ENCODE peak calls at places on chromosomes 1 and 21, in eight cellular contexts. One of them, this sample, is unnamed.

GRCh38 chr1:212683357-212683722 is 16.3 kb downstream of the BATF3 start:
- DNase-seq in epithelial cell of prostate: no peak
- DNase-seq in stimulated activated naive CD8-positive, alpha-beta T cell treated with anti-CD3 and anti-CD28 coated beads, Interleukin-15, Interleukin-2, amounts not matched to agents 100 U/mL and 50 U/mL, for 24 hours: peak; percentile 81
- DNase-seq in EL: no peak
- DNase-seq in aorta: peak; percentile 64
- DNase-seq in C1 segment of cervical spinal cord: peak; percentile 29
- DNase-seq in GM10248: peak; percentile 82
- DNase-seq in NCI-H1694: no peak
- DNase-seq in this sample: no peak

GRCh38 chr1:96722161-96722908 is 751 bp downstream of the PTBP2 start:
- DNase-seq in epithelial cell of prostate: no peak
- DNase-seq in stimulated activated naive CD8-positive, alpha-beta T cell treated with anti-CD3 and anti-CD28 coated beads, Interleukin-15, Interleukin-2, amounts not matched to agents 100 U/mL and 50 U/mL, for 24 hours: peak; percentile 55
- DNase-seq in EL: peak; percentile 62
- DNase-seq in aorta: peak; percentile 74
- DNase-seq in C1 segment of cervical spinal cord: peak; percentile 79
- DNase-seq in GM10248: no peak
- DNase-seq in NCI-H1694: peak; percentile 36
- DNase-seq in this sample: peak; percentile 76

GRCh38 chr1:45804671-45804973 is 1.2 kb downstream of the MAST2 start:
- DNase-seq in epithelial cell of prostate: no peak
- DNase-seq in stimulated activated naive CD8-positive, alpha-beta T cell treated with anti-CD3 and anti-CD28 coated beads, Interleukin-15, Interleukin-2, amounts not matched to agents 100 U/mL and 50 U/mL, for 24 hours: no peak
- DNase-seq in EL: no peak
- DNase-seq in aorta: no peak
- DNase-seq in C1 segment of cervical spinal cord: no peak
- DNase-seq in GM10248: no peak
- DNase-seq in NCI-H1694: no peak
- DNase-seq in this sample: no peak

GRCh38 chr1:17516303-17517214 is 22.9 kb upstream of the ARHGEF10L start:
- DNase-seq in epithelial cell of prostate: no peak
- DNase-seq in stimulated activated naive CD8-positive, alpha-beta T cell treated with anti-CD3 and anti-CD28 coated beads, Interleukin-15, Interleukin-2, amounts not matched to agents 100 U/mL and 50 U/mL, for 24 hours: no peak
- DNase-seq in EL: no peak
- DNase-seq in aorta: no peak
- DNase-seq in C1 segment of cervical spinal cord: no peak
- DNase-seq in GM10248: no peak
- DNase-seq in NCI-H1694: no peak
- DNase-seq in this sample: no peak

GRCh38 chr21:44263221-44263671 is 1.5 kb upstream of the DNMT3L start:
- DNase-seq in epithelial cell of prostate: no peak
- DNase-seq in stimulated activated naive CD8-positive, alpha-beta T cell treated with anti-CD3 and anti-CD28 coated beads, Interleukin-15, Interleukin-2, amounts not matched to agents 100 U/mL and 50 U/mL, for 24 hours: no peak
- DNase-seq in EL: no peak
- DNase-seq in aorta: no peak
- DNase-seq in C1 segment of cervical spinal cord: no peak
- DNase-seq in GM10248: no peak
- DNase-seq in NCI-H1694: no peak
- DNase-seq in this sample: no peak

GRCh38 chr1:230299148-230300006 is 126.8 kb downstream of the PGBD5 start:
- DNase-seq in epithelial cell of prostate: no peak
- DNase-seq in stimulated activated naive CD8-positive, alpha-beta T cell treated with anti-CD3 and anti-CD28 coated beads, Interleukin-15, Interleukin-2, amounts not matched to agents 100 U/mL and 50 U/mL, for 24 hours: no peak
- DNase-seq in EL: no peak
- DNase-seq in aorta: no peak
- DNase-seq in C1 segment of cervical spinal cord: no peak
- DNase-seq in GM10248: no peak
- DNase-seq in NCI-H1694: no peak
- DNase-seq in this sample: no peak

GRCh38 chr1:205064741-205065316 is 19.4 kb downstream of the TMEM81 start:
- DNase-seq in epithelial cell of prostate: no peak
- DNase-seq in stimulated activated naive CD8-positive, alpha-beta T cell treated with anti-CD3 and anti-CD28 coated beads, Interleukin-15, Interleukin-2, amounts not matched to agents 100 U/mL and 50 U/mL, for 24 hours: no peak
- DNase-seq in EL: no peak
- DNase-seq in aorta: no peak
- DNase-seq in C1 segment of cervical spinal cord: no peak
- DNase-seq in GM10248: no peak
- DNase-seq in NCI-H1694: no peak
- DNase-seq in this sample: no peak

GRCh38 chr1:245153645-245154428 is 948 bp upstream of the KIF26B start:
- DNase-seq in epithelial cell of prostate: no peak
- DNase-seq in stimulated activated naive CD8-positive, alpha-beta T cell treated with anti-CD3 and anti-CD28 coated beads, Interleukin-15, Interleukin-2, amounts not matched to agents 100 U/mL and 50 U/mL, for 24 hours: peak; percentile 18
- DNase-seq in EL: peak; percentile 23
- DNase-seq in aorta: no peak
- DNase-seq in C1 segment of cervical spinal cord: no peak
- DNase-seq in GM10248: peak; percentile 37
- DNase-seq in NCI-H1694: peak; percentile 16
- DNase-seq in this sample: peak; percentile 23

GRCh38 chr1:113101588-113101987 is 28.6 kb downstream of the LRIG2 start:
- DNase-seq in epithelial cell of prostate: no peak
- DNase-seq in stimulated activated naive CD8-positive, alpha-beta T cell treated with anti-CD3 and anti-CD28 coated beads, Interleukin-15, Interleukin-2, amounts not matched to agents 100 U/mL and 50 U/mL, for 24 hours: no peak
- DNase-seq in EL: peak; percentile 15
- DNase-seq in aorta: no peak
- DNase-seq in C1 segment of cervical spinal cord: no peak
- DNase-seq in GM10248: no peak
- DNase-seq in NCI-H1694: no peak
- DNase-seq in this sample: no peak

GRCh38 chr1:178490967-178491366 is 5.8 kb downstream of the CLEC20A start:
- DNase-seq in epithelial cell of prostate: no peak
- DNase-seq in stimulated activated naive CD8-positive, alpha-beta T cell treated with anti-CD3 and anti-CD28 coated beads, Interleukin-15, Interleukin-2, amounts not matched to agents 100 U/mL and 50 U/mL, for 24 hours: no peak
- DNase-seq in EL: no peak
- DNase-seq in aorta: no peak
- DNase-seq in C1 segment of cervical spinal cord: no peak
- DNase-seq in GM10248: peak; percentile 5
- DNase-seq in NCI-H1694: no peak
- DNase-seq in this sample: no peak

This sample was measured in astrocyte of the spinal cord.